ENCODE peak calls at places on chromosome 1, in four cellular contexts. F, K, R and N are unnamed samples.

GRCh38 chr1:50272923-50273322 is 150.3 kb downstream of the DMRTA2 start:
- DNase-seq in K (no peak), F (no peak), R (no peak), N (no peak)

GRCh38 chr1:115539061-115539460 is 102.7 kb upstream of the VANGL1 start:
- DNase-seq in F (no peak), R (peak; percentile 37), K (no peak), N (no peak)

GRCh38 chr1:1218524-1219200 is 4.7 kb upstream of the TNFRSF4 start:
- DNase-seq in K (no peak), F (no peak), R (no peak), N (no peak)

GRCh38 chr1:116834605-116835004 is 75.1 kb upstream of the PTGFRN start:
- DNase-seq in K (no peak), R (no peak), F (no peak), N (no peak)

GRCh38 chr1:212699104-212699838 is 369 bp downstream of the BATF3 start:
- DNase-seq in F (peak; percentile 38), K (peak; percentile 25), R (peak; percentile 25), N (no peak)

GRCh38 chr1:178541829-178542553 is 29.1 kb downstream of the TEX35 start:
- DNase-seq in F (peak; percentile 44), K (peak; percentile 7), R (peak; percentile 11), N (peak; percentile 82)

GRCh38 chr1:28512058-28512611 is 6.3 kb downstream of the RCC1 start:
- DNase-seq in K (no peak), R (peak; percentile 27), F (no peak), N (no peak)

GRCh38 chr1:108729481-108729880 is 16.8 kb downstream of the FNDC7 start:
- DNase-seq in F (no peak), K (no peak), R (no peak), N (no peak)

GRCh38 chr1:149942207-149942606 is 5.5 kb upstream of the MTMR11 start:
- DNase-seq in F (peak; percentile 50), K (peak; percentile 29), R (peak; percentile 64), N (no peak)

GRCh38 chr1:94619731-94620130 is 78.2 kb upstream of the F3 start:
- DNase-seq in F (no peak), K (peak; percentile 47), R (no peak), N (no peak)